ENCODE peak calls at places on chromosomes 12 and 14, in six cellular contexts. Y, O, S, E, Z and D are unnamed samples.

GRCh38 chr12:1360812-1361211 is 233.6 kb downstream of the FBXL14 start:
- DNase-seq in Z (no peak), E (no peak), Y (peak; percentile 85), O (no peak), S (no peak), D (no peak)

GRCh38 chr12:94289551-94290312 is 141.4 kb downstream of the PLXNC1 start:
- DNase-seq in Y (peak; percentile 80), Z (no peak), O (peak; percentile 73), S (no peak), E (peak; percentile 39), D (no peak)

GRCh38 chr14:23567186-23568020 is at the start of gene AP1G2:
- DNase-seq in E (peak; percentile 84), Y (peak; percentile 64), Z (peak; percentile 96), O (peak; percentile 78), S (peak; percentile 73), D (peak; percentile 94)

GRCh38 chr14:64625363-64626232 is 75.8 kb downstream of the PPP1R36 start:
- DNase-seq in S (no peak), O (no peak), E (no peak), Z (no peak), Y (no peak), D (no peak)

GRCh38 chr12:108234155-108234554 is 105.0 kb downstream of the CMKLR1 start:
- DNase-seq in E (no peak), O (no peak), Z (no peak), S (no peak), Y (peak; percentile 40), D (no peak)

GRCh38 chr14:61712137-61712536 is 16.8 kb downstream of the HIF1A start:
- DNase-seq in S (no peak), E (no peak), Y (no peak), O (no peak), Z (no peak), D (no peak)

GRCh38 chr14:89661392-89661791 is 244.4 kb upstream of the FOXN3 start:
- DNase-seq in Y (no peak), O (no peak), E (no peak), S (no peak), Z (no peak), D (no peak)

GRCh38 chr14:102872020-102872419 is 50.4 kb upstream of the AMN start:
- DNase-seq in Y (no peak), E (no peak), S (no peak), Z (no peak), O (no peak), D (no peak)

GRCh38 chr12:103791350-103791920 is 49.6 kb downstream of the NT5DC3 start:
- DNase-seq in E (no peak), O (peak; percentile 26), S (no peak), Y (no peak), Z (no peak), D (no peak)

GRCh38 chr14:69315302-69315701 is 55.3 kb downstream of the GALNT16 start:
- DNase-seq in S (no peak), E (no peak), Z (no peak), O (peak; percentile 81), Y (no peak), D (no peak)

GRCh38 chr14:28754209-28754985 is 12.2 kb upstream of the FOXG1 start:
- DNase-seq in O (peak; percentile 78), Y (peak; percentile 71), E (peak; percentile 72), S (no peak), Z (peak; percentile 64), D (peak; percentile 79)

GRCh38 chr14:68578597-68578996 is 214.3 kb downstream of the ZFP36L1 start:
- DNase-seq in S (no peak), O (no peak), Z (no peak), Y (no peak), E (no peak), D (no peak)

GRCh38 chr14:69449216-69449615 is 35.3 kb upstream of the PLEKHD1 start:
- DNase-seq in Y (no peak), E (no peak), O (no peak), Z (no peak), S (no peak), D (no peak)

GRCh38 chr12:94777936-94778335 is 127.6 kb upstream of the TMCC3 start:
- DNase-seq in S (no peak), O (no peak), Z (no peak), E (no peak), Y (no peak), D (no peak)

GRCh38 chr12:44126811-44127210 is 290.9 kb downstream of the TMEM117 start:
- DNase-seq in O (no peak), E (no peak), Z (no peak), Y (no peak), S (no peak), D (no peak)

GRCh38 chr14:41605550-41606248 is 977 bp upstream of the LRFN5 start:
- DNase-seq in Z (peak; percentile 56), Y (peak; percentile 55), E (peak; percentile 75), O (no peak), S (no peak), D (peak; percentile 94)
- TF ChIP-seq EZH2 in Z (no peak), Y (no peak), E (no peak), O (no peak), S (no peak), D (peak; percentile 31)

GRCh38 chr12:124682425-124683329 is 115.3 kb upstream of the NCOR2 start:
- DNase-seq in O (no peak), Y (no peak), S (no peak), Z (no peak), E (no peak), D (no peak)
- H2AFZ ChIP-seq in O (no peak overlapping the region), Y (no peak overlapping the region), S (no peak overlapping the region), Z (no peak overlapping the region), E (no peak overlapping the region), D (no peak overlapping the region)

GRCh38 chr12:88575361-88575959 is 4.8 kb downstream of the KITLG start:
- DNase-seq in O (no peak), Y (no peak), S (no peak), Z (no peak), E (no peak), D (no peak)
- TF ChIP-seq EZH2phosphoT487 in O (no peak), Y (no peak), S (no peak), Z (no peak), E (no peak), D (no peak)

DNA sequence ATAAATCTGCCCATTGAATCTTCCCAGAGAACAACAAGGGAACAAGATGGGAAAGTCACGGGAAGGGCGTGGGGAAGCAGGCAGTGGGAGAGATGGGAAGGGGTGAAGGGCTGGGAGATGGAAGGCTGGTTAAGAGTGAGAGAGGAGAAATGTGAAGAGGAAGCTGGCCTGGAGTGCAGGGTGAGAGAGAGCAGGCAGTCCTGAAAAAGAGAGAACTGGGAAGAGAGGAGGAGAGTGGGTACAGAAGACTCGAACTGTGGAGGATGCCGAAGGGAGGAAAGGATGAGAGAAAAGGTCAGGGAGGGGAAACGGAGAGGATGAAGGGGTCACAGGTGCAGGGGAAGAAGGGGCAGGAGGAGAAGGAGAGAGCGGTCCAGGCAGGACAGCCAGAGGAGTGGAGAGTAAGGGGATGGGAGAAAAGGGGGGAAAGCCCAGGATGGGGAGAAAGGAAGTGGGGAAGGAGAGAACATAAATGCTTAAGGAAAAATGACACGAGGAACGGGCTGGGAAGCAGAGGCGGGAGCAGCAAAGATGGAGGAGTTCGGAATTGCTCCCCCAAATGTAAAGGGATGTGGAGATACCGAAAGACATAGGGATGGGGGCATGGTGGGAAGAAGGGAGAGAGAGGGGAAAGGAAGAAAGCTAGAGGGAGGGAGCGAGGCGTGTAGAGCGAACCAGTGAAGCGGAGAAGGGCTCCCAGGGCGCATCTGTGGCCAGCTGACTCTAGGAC is 1.2 kb downstream of the PIANP start:
- DNase-seq in Y (peak; percentile 20), E (no peak), Z (no peak), S (no peak), O (no peak), D (no peak)
- TF ChIP-seq EZH2 in Y (peak; percentile 95), E (no peak), Z (peak; percentile 31), S (no peak), O (no peak), D (no peak)

DNA sequence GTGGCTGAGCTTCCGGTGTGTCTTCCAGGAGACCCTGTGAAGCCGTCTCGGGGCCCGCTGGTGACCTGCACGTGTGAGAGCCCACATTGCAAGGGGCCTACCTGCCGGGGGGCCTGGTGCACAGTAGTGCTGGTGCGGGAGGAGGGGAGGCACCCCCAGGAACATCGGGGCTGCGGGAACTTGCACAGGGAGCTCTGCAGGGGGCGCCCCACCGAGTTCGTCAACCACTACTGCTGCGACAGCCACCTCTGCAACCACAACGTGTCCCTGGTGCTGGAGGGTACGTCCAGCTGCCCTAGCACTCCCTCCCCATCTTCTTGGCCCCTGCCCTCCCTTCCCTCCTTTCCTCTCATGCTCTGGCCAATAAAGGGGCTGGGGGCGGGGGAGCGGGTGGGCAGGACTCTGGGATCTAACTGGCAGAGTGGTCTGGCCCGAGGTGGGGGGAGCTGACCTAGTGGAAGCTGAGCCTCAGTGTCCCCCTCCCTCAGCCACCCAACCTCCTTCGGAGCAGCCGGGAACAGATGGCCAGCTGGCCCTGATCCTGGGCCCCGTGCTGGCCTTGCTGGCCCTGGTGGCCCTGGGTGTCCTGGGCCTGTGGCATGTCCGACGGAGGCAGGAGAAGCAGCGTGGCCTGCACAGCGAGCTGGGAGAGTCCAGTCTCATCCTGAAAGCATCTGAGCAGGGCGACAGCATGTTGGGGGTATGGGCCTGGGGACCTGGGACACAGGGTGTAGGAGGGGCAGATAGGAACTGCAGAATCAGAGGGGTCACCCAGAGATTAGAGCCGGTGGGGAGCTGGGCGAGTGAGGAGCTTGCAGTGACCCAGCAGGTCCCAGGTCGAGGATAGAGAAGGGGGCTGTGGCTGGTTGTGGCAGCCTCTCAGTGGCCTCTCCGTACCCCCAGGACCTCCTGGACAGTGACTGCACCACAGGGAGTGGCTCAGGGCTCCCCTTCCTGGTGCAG is 6.0 kb downstream of the ACVRL1 start:
- DNase-seq in O (no peak), S (no peak), E (no peak), Z (no peak), Y (no peak), D (peak; percentile 74)
- H2AFZ ChIP-seq in O (no peak overlapping the region), S (no peak overlapping the region), E (no peak overlapping the region), Z (no peak overlapping the region), Y (no peak overlapping the region), D (peak overlapping the region; percentile 23)

GRCh38 chr14:47919334-47919846 is 244.0 kb upstream of the MDGA2 start:
- DNase-seq in O (no peak), Y (no peak), Z (no peak), E (no peak), S (no peak), D (no peak)
- TF ChIP-seq EZH2phosphoT487 in O (no peak), Y (no peak), Z (no peak), E (no peak), S (no peak), D (no peak)

GRCh38 chr14:25049127-25049558 is 804 bp downstream of the STXBP6 start:
- DNase-seq in E (no peak), S (no peak), Z (peak; percentile 8), Y (peak; percentile 53), O (no peak), D (peak; percentile 45)
- TF ChIP-seq EZH2 in E (peak; percentile 82), S (no peak), Z (no peak), Y (no peak), O (no peak), D (no peak)